ENCODE peak calls at places on chromosomes 3 and 15, in four cellular contexts. J is K562, F is HepG2, E is SK-N-SH. Q is an unnamed sample.

GRCh38 chr3:138092023-138092422 is 23.4 kb downstream of the DZIP1L start:
- DNase-seq in J (no peak), F (no peak), E (no peak), Q (no peak)

GRCh38 chr3:174414902-174415301 is 444.2 kb upstream of the NAALADL2 start:
- DNase-seq in J (no peak), F (no peak), E (no peak), Q (no peak)

GRCh38 chr3:11195201-11195600 is 40.9 kb downstream of the HRH1 start:
- DNase-seq in J (no peak), F (no peak), E (peak), Q (no peak)

GRCh38 chr3:34783881-34784280 is 855.4 kb upstream of the ARPP21 start:
- DNase-seq in J (no peak), F (no peak), E (no peak), Q (no peak)

GRCh38 chr15:78676424-78677110 is 35.6 kb upstream of the CHRNB4 start:
- DNase-seq in J (no peak), F (no peak), E (no peak), Q (no peak)

GRCh38 chr3:38089163-38089562 is 47.8 kb downstream of the ACAA1 start:
- DNase-seq in J (no peak), F (no peak), E (no peak), Q (no peak)

GRCh38 chr3:48240000-48240710 is 749 bp upstream of the ZNF589 start:
- DNase-seq in J (peak), F (no peak), E (no peak), Q (no peak)

GRCh38 chr15:55654541-55654940 is 66.4 kb upstream of the PYGO1 start:
- DNase-seq in J (no peak), F (no peak), E (no peak), Q (no peak)

GRCh38 chr3:22893631-22894377 is 309.3 kb upstream of the UBE2E2 start:
- DNase-seq in J (no peak), F (no peak), E (no peak), Q (no peak)

GRCh38 chr3:79038057-79038456 is 729.7 kb downstream of the ROBO1 start:
- DNase-seq in J (no peak), F (no peak), E (no peak), Q (no peak)

GRCh38 chr3:19937459-19938362 is 3.7 kb upstream of the EFHB start:
- DNase-seq in J (peak), F (peak), E (no peak), Q (no peak)

GRCh38 chr3:54853573-54854404 is 74.1 kb downstream of the LRTM1 start:
- DNase-seq in J (peak), F (peak), E (peak), Q (no peak)

GRCh38 chr15:94231728-94232086 is 346 bp downstream of the MCTP2 start:
- DNase-seq in J (no peak), F (peak), E (no peak), Q (no peak)

GRCh38 chr15:43204016-43204901 is 16.6 kb downstream of the EPB42 start:
- DNase-seq in J (peak), F (peak), E (peak), Q (peak)

GRCh38 chr3:12158387-12159226 is at the start of gene TIMP4:
- DNase-seq in J (no peak), F (peak), E (no peak), Q (no peak)

GRCh38 chr15:63858881-63859280 is 25.1 kb upstream of the HERC1 start:
- DNase-seq in J (no peak), F (no peak), E (no peak), Q (no peak)

GRCh38 chr3:46629571-46630517 is 17.5 kb downstream of the FAM240A start:
- DNase-seq in J (peak), F (no peak), E (peak), Q (peak)

GRCh38 chr3:13031621-13032020 is 41.6 kb downstream of the IQSEC1 start:
- DNase-seq in J (no peak), F (no peak), E (no peak), Q (no peak)

GRCh38 chr3:10997196-10997595 is 4.6 kb downstream of the SLC6A1 start:
- DNase-seq in J (no peak), F (no peak), E (no peak), Q (no peak)

GRCh38 chr15:80068578-80068977 is 9.1 kb downstream of the ZFAND6 start:
- DNase-seq in J (no peak), F (no peak), E (no peak), Q (no peak)

GRCh38 chr3:74302959-74303358 is 311.5 kb downstream of the CNTN3 start:
- DNase-seq in J (no peak), F (no peak), E (no peak), Q (no peak)

GRCh38 chr3:29901097-29901496 is 620.2 kb downstream of the RBMS3 start:
- DNase-seq in J (no peak), F (no peak), E (no peak), Q (no peak)

GRCh38 chr15:48636511-48636910 is 9.0 kb downstream of the FBN1 start:
- DNase-seq in J (no peak), F (no peak), E (no peak), Q (no peak)

DNA sequence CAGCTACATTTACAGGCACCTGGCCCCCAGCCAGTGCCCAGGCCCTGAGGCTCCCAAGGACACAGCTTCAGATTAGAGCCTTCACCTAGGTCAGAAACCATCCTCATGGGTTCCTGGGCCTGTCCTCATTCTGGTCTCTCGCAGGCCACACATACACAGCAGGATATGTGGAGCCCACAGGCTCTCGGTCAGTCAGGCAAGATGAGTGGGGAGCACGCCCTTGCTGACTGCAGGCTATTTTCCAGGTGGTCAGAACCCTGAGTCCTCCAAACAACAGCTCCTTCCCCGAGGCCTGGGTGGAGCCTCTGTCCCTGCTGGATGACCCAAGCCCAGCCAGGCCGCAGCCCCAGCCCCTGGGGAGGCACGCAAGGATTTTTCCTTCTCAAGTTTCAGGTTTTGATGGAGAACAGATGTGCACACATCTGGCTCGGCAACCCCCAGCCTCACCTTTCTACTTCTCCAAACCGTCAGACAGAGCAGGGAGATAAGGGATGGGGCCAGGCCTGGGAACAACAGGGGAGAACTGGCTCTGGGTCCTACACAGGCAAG is 1.6 kb downstream of the STRA6 start:
- DNase-seq in J (no peak), F (no peak), E (peak), Q (no peak)
- TF ChIP-seq SIN3A in J (no peak), F (no peak), E (no peak), Q (no peak)

DNA sequence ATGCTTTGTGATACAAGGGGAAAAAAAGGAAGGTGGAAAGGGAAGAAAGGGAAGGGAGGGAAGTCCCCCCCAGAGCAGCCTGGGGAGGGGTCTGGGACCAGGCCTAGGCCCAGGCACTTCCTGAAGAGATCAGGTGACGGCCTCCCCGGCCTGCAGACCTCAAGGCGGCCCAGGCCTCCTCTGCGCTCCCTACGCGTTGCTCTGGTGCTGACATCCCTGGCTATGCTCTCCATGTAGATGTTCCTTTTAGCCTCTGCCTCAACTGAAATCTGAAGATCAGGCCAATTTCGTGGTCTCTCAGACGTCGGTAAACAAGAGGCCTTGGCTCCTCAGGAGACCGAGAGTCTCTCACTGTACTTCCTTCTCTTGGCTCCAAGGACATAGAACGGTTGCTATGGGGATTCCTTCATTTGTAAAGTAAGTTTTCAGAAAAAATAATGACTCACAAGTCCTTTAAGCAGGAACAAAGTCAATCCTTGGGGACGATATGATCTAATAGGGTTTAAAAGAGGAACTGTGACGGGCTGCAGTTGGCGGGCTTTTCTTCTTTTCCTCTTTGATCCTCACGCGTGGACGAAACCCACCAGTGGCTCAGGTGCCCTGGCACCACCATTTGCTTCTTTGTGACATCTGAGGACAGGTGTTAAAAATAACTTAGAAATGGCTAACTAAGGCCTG is 55.6 kb upstream of the CGNL1 start:
- DNase-seq in J (no peak), F (no peak), E (no peak), Q (no peak)
- TF ChIP-seq YY1 in J (no peak), F (no peak), E (no peak), Q (no peak)

GRCh38 chr3:1007890-1008289 is 84.9 kb upstream of the CNTN6 start:
- DNase-seq in J (no peak), F (no peak), E (no peak), Q (no peak)
- TF ChIP-seq SIN3A in J (no peak), F (no peak), E (no peak), Q (no peak)

GRCh38 chr3:71066849-71067261 is 516.7 kb downstream of the FOXP1 start:
- DNase-seq in J (no peak), F (no peak), E (peak), Q (no peak)
- TF ChIP-seq YY1 in J (no peak), F (no peak), E (no peak), Q (no peak)